ENCODE peak calls at places on chromosomes 1 and 21, in nine cellular contexts. T, E, A, O, W, D, L, X and S are unnamed samples.
A peak's percentile ranks its signal among the peaks of the same experiment; 100 is the strongest.

GRCh38 chr1:232221790-232222499 is 408.0 kb downstream of the SIPA1L2 start:
- DNase-seq in T (peak; percentile 34), E (no peak), A (no peak), O (peak; percentile 49), W (no peak), D (no peak), L (no peak), X (no peak), S (no peak)

GRCh38 chr1:201170533-201171062 is 16.3 kb upstream of the TMEM9 start:
- DNase-seq in T (peak; percentile 80), E (peak; percentile 71), A (peak; percentile 95), O (peak; percentile 97), W (peak; percentile 94), D (peak; percentile 49), L (peak; percentile 97), X (peak; percentile 97), S (no peak)

GRCh38 chr1:21244154-21244553 is 46.1 kb downstream of the ECE1 start:
- DNase-seq in T (no peak), E (no peak), A (no peak), O (no peak), W (no peak), D (no peak), L (no peak), X (no peak), S (no peak)

GRCh38 chr1:203325418-203326091 is 20.2 kb downstream of the BTG2 start:
- DNase-seq in T (no peak), E (no peak), A (peak; percentile 69), O (no peak), W (peak; percentile 57), D (no peak), L (peak; percentile 80), X (peak; percentile 77), S (no peak)

GRCh38 chr1:27332536-27333281 is 9.1 kb upstream of the SYTL1 start:
- DNase-seq in T (peak; percentile 16), E (peak; percentile 61), A (peak; percentile 33), O (peak; percentile 64), W (no peak), D (peak; percentile 49), L (peak; percentile 88), X (peak; percentile 39), S (no peak)

GRCh38 chr1:209427811-209428210 is 155.7 kb upstream of the CAMK1G start:
- DNase-seq in T (no peak), E (no peak), A (no peak), O (no peak), W (no peak), D (no peak), L (no peak), X (no peak), S (no peak)

GRCh38 chr1:6614019-6614952 is 755 bp downstream of the PHF13 start:
- DNase-seq in T (peak; percentile 21), E (peak; percentile 56), A (peak; percentile 61), O (peak; percentile 61), W (no peak), D (no peak), L (peak; percentile 90), X (peak; percentile 64), S (no peak)

GRCh38 chr1:227548448-227548847 is 14.9 kb upstream of the ZNF678 start:
- DNase-seq in T (no peak), E (no peak), A (no peak), O (no peak), W (no peak), D (no peak), L (no peak), X (no peak), S (no peak)

GRCh38 chr21:40284481-40284880 is 417.2 kb downstream of the PCP4 start:
- DNase-seq in T (no peak), E (no peak), A (no peak), O (no peak), W (no peak), D (no peak), L (no peak), X (no peak), S (no peak)

GRCh38 chr1:119623651-119624050 is 24.4 kb downstream of the ZNF697 start:
- DNase-seq in T (no peak), E (no peak), A (no peak), O (no peak), W (no peak), D (no peak), L (peak; percentile 79), X (no peak), S (no peak)

GRCh38 chr1:115654663-115655306 is 13.0 kb downstream of the VANGL1 start:
- DNase-seq in T (peak; percentile 41), E (no peak), A (peak; percentile 38), O (no peak), W (no peak), D (no peak), L (no peak), X (no peak), S (no peak)

DNA sequence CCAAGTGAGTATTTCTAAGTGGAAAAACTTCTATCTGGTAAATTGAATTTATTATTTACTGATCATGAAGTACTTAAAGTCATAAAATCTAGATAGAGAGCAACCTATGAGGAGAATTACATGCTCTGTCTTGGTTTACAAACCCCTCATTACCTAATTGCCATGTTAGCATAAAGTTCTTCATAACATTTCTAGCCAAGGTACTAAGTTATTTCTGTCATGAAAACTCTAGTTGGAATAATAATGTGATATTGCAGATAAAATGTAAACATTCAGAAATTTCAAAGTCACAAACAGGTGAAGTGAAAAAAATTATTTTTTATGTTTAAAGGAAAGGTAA is 228.6 kb downstream of the TTLL7 start:
- DNase-seq in T (no peak), E (no peak), A (no peak), O (no peak), W (no peak), D (no peak), L (no peak), X (no peak), S (no peak)
- H3K27me3 ChIP-seq in T (no peaks in the 10 kb centered on the region), E (no peaks in the 10 kb centered on the region), A (no peaks in the 10 kb centered on the region), O (peaks cover 2% of the 10 kb centered on the region), W (no peaks in the 10 kb centered on the region), D (no peaks in the 10 kb centered on the region), L (no peaks in the 10 kb centered on the region), X (no peaks in the 10 kb centered on the region), S (no peaks in the 10 kb centered on the region)

GRCh38 chr1:165942062-165942461 is 114.6 kb downstream of the UCK2 start:
- DNase-seq in T (no peak), E (no peak), A (no peak), O (no peak), W (no peak), D (no peak), L (no peak), X (no peak), S (no peak)

GRCh38 chr1:165949335-165950130 is 122.1 kb downstream of the UCK2 start:
- DNase-seq in T (no peak), E (no peak), A (no peak), O (peak; percentile 47), W (no peak), D (no peak), L (no peak), X (no peak), S (no peak)

GRCh38 chr1:165945911-165946310 is 118.5 kb downstream of the UCK2 start:
- DNase-seq in T (no peak), E (no peak), A (no peak), O (no peak), W (no peak), D (no peak), L (no peak), X (no peak), S (no peak)

GRCh38 chr1:165943198-165943597 is 115.8 kb downstream of the UCK2 start:
- DNase-seq in T (no peak), E (no peak), A (no peak), O (peak; percentile 20), W (no peak), D (no peak), L (no peak), X (no peak), S (peak; percentile 16)

DNA sequence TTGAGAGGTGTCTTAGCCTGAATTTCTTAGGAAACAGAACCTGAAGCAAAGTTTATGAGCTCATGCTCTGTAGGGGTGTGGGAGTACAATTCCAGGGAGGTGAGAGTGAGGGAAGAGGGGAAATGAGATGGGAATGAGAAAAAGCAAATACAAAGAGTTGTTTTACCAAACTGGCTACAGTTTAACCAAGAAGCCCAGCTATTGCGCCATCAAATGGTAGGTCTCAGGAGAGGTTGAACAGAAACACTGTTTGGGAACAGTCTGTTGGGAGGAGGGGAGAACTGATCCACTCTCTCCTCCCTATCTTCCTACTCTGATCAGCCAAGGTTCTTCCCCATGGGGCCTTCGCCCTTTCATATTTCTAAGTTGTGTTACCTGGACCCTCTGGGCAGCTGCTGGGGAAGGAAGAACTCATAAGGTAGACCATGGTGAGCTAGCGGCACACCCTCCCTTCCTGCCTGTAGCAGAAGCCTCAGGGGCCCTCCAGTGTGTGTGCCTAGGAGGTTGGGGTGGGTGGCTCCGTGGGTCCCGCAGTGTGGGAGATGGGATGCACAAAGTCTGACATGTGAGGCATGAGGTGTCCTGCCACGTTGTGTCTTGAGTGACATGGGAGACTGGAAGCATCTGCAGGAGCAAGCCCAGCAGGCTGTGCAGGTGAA is 120.5 kb downstream of the UCK2 start:
- DNase-seq in T (no peak), E (no peak), A (no peak), O (no peak), W (no peak), D (no peak), L (no peak), X (no peak), S (no peak)
- H3K27ac ChIP-seq in T (no peak overlapping the region), E (no peak overlapping the region), A (no peak overlapping the region), O (no peak overlapping the region), W (no peak overlapping the region), D (no peak overlapping the region), L (no peak overlapping the region), X (no peak overlapping the region), S (no peak overlapping the region)

GRCh38 chr1:33344896-33345295 is 24.0 kb upstream of the A3GALT2 start:
- DNase-seq in T (no peak), E (no peak), A (no peak), O (peak; percentile 36), W (no peak), D (no peak), L (no peak), X (no peak), S (no peak)
- H3K36me3 ChIP-seq in T (peaks cover 22% of the 10 kb centered on the region), E (no peaks in the 10 kb centered on the region), A (no peaks in the 10 kb centered on the region), O (peaks cover 18% of the 10 kb centered on the region), W (no peaks in the 10 kb centered on the region), D (no peaks in the 10 kb centered on the region), L (peaks cover 35% of the 10 kb centered on the region), X (no peaks in the 10 kb centered on the region), S (no peaks in the 10 kb centered on the region)

GRCh38 chr1:3654549-3655281 is 2.4 kb downstream of the TP73 start:
- DNase-seq in T (no peak), E (no peak), A (no peak), O (no peak), W (no peak), D (no peak), L (peak; percentile 46), X (no peak), S (no peak)
- H3K27me3 ChIP-seq in T (peaks cover 75% of the 10 kb centered on the region), E (peaks cover 20% of the 10 kb centered on the region), A (peaks cover 38% of the 10 kb centered on the region), O (peaks cover 80% of the 10 kb centered on the region), W (peaks cover 5% of the 10 kb centered on the region), D (peaks cover 26% of the 10 kb centered on the region), L (peaks cover 92% of the 10 kb centered on the region), X (peaks cover 83% of the 10 kb centered on the region), S (peaks cover 43% of the 10 kb centered on the region)